ENCODE peak calls at places on chromosomes 6 and 20, in six cellular contexts. One of them, this sample, is unnamed.

GRCh38 chr20:34074101-34074760 is 37.8 kb downstream of the EIF2S2 start:
- ATAC-seq in lower lobe of right lung: no peak
- ATAC-seq in pancreas: no peak
- ATAC-seq in A549: no peak
- ATAC-seq in T-helper 17 cell: no peak
- ATAC-seq in central memory CD8-positive, alpha-beta T cell: no peak
- ATAC-seq in this sample: no peak

GRCh38 chr6:122947355-122947754 is 48.7 kb upstream of the CLVS2 start:
- ATAC-seq in lower lobe of right lung: no peak
- ATAC-seq in pancreas: no peak
- ATAC-seq in A549: no peak
- ATAC-seq in T-helper 17 cell: no peak
- ATAC-seq in central memory CD8-positive, alpha-beta T cell: no peak
- ATAC-seq in this sample: no peak

GRCh38 chr6:113396644-113397201 is 460.4 kb upstream of the MARCKS start:
- ATAC-seq in lower lobe of right lung: no peak
- ATAC-seq in pancreas: no peak
- ATAC-seq in A549: no peak
- ATAC-seq in T-helper 17 cell: no peak
- ATAC-seq in central memory CD8-positive, alpha-beta T cell: no peak
- ATAC-seq in this sample: no peak

GRCh38 chr6:34615574-34616229 is 59.6 kb upstream of the SPDEF start:
- ATAC-seq in lower lobe of right lung: no peak
- ATAC-seq in pancreas: no peak
- ATAC-seq in A549: no peak
- ATAC-seq in T-helper 17 cell: no peak
- ATAC-seq in central memory CD8-positive, alpha-beta T cell: no peak
- ATAC-seq in this sample: no peak

GRCh38 chr20:19922716-19923115 is 94.4 kb upstream of the NAA20 start:
- ATAC-seq in lower lobe of right lung: no peak
- ATAC-seq in pancreas: no peak
- ATAC-seq in A549: no peak
- ATAC-seq in T-helper 17 cell: no peak
- ATAC-seq in central memory CD8-positive, alpha-beta T cell: no peak
- ATAC-seq in this sample: no peak

GRCh38 chr20:13089950-13090469 is 81.2 kb downstream of the SPTLC3 start:
- ATAC-seq in lower lobe of right lung: no peak
- ATAC-seq in pancreas: no peak
- ATAC-seq in A549: no peak
- ATAC-seq in T-helper 17 cell: no peak
- ATAC-seq in central memory CD8-positive, alpha-beta T cell: no peak
- ATAC-seq in this sample: no peak

GRCh38 chr6:35234901-35235300 is 21.1 kb downstream of the SCUBE3 start:
- ATAC-seq in lower lobe of right lung: no peak
- ATAC-seq in pancreas: no peak
- ATAC-seq in A549: no peak
- ATAC-seq in T-helper 17 cell: no peak
- ATAC-seq in central memory CD8-positive, alpha-beta T cell: no peak
- ATAC-seq in this sample: no peak

GRCh38 chr20:23546435-23547144 is 21.7 kb downstream of the CST9L start:
- ATAC-seq in lower lobe of right lung: no peak
- ATAC-seq in pancreas: no peak
- ATAC-seq in A549: no peak
- ATAC-seq in T-helper 17 cell: no peak
- ATAC-seq in central memory CD8-positive, alpha-beta T cell: no peak
- ATAC-seq in this sample: no peak

GRCh38 chr6:16440656-16441212 is 202.3 kb downstream of the GMPR start:
- ATAC-seq in lower lobe of right lung: no peak
- ATAC-seq in pancreas: no peak
- ATAC-seq in A549: no peak
- ATAC-seq in T-helper 17 cell: peak; percentile 71
- ATAC-seq in central memory CD8-positive, alpha-beta T cell: no peak
- ATAC-seq in this sample: no peak

GRCh38 chr6:26089272-26089671 is 2.0 kb downstream of the HFE start:
- ATAC-seq in lower lobe of right lung: no peak
- ATAC-seq in pancreas: no peak
- ATAC-seq in A549: no peak
- ATAC-seq in T-helper 17 cell: no peak
- ATAC-seq in central memory CD8-positive, alpha-beta T cell: no peak
- ATAC-seq in this sample: no peak

GRCh38 chr6:151196571-151196970 is 43.2 kb upstream of the AKAP12 start:
- ATAC-seq in lower lobe of right lung: no peak
- ATAC-seq in pancreas: no peak
- ATAC-seq in A549: no peak
- ATAC-seq in T-helper 17 cell: no peak
- ATAC-seq in central memory CD8-positive, alpha-beta T cell: no peak
- ATAC-seq in this sample: peak; percentile 88

GRCh38 chr6:41680182-41680965 is 42.1 kb downstream of the MDFI start:
- ATAC-seq in lower lobe of right lung: no peak
- ATAC-seq in pancreas: no peak
- ATAC-seq in A549: no peak
- ATAC-seq in T-helper 17 cell: no peak
- ATAC-seq in central memory CD8-positive, alpha-beta T cell: no peak
- ATAC-seq in this sample: no peak

GRCh38 chr6:149904661-149905370 is 6.9 kb upstream of the RAET1E start:
- ATAC-seq in lower lobe of right lung: no peak
- ATAC-seq in pancreas: no peak
- ATAC-seq in A549: no peak
- ATAC-seq in T-helper 17 cell: no peak
- ATAC-seq in central memory CD8-positive, alpha-beta T cell: no peak
- ATAC-seq in this sample: no peak

GRCh38 chr6:142334294-142334693 is 32.5 kb downstream of the ADGRG6 start:
- ATAC-seq in lower lobe of right lung: no peak
- ATAC-seq in pancreas: no peak
- ATAC-seq in A549: no peak
- ATAC-seq in T-helper 17 cell: no peak
- ATAC-seq in central memory CD8-positive, alpha-beta T cell: no peak
- ATAC-seq in this sample: no peak

GRCh38 chr20:40960521-40960956 is 68.1 kb upstream of the TOP1 start:
- ATAC-seq in lower lobe of right lung: no peak
- ATAC-seq in pancreas: no peak
- ATAC-seq in A549: no peak
- ATAC-seq in T-helper 17 cell: no peak
- ATAC-seq in central memory CD8-positive, alpha-beta T cell: no peak
- ATAC-seq in this sample: no peak

GRCh38 chr6:19839237-19839546 is 2.0 kb downstream of the ID4 start:
- ATAC-seq in lower lobe of right lung: no peak
- ATAC-seq in pancreas: no peak
- ATAC-seq in A549: no peak
- ATAC-seq in T-helper 17 cell: no peak
- ATAC-seq in central memory CD8-positive, alpha-beta T cell: no peak
- ATAC-seq in this sample: no peak

GRCh38 chr6:77512554-77512953 is 49.3 kb upstream of the HTR1B start:
- ATAC-seq in lower lobe of right lung: no peak
- ATAC-seq in pancreas: no peak
- ATAC-seq in A549: no peak
- ATAC-seq in T-helper 17 cell: no peak
- ATAC-seq in central memory CD8-positive, alpha-beta T cell: no peak
- ATAC-seq in this sample: no peak

GRCh38 chr6:151916075-151916474 is 108.6 kb downstream of the ESR1 start:
- ATAC-seq in lower lobe of right lung: no peak
- ATAC-seq in pancreas: no peak
- ATAC-seq in A549: no peak
- ATAC-seq in T-helper 17 cell: no peak
- ATAC-seq in central memory CD8-positive, alpha-beta T cell: no peak
- ATAC-seq in this sample: no peak

GRCh38 chr6:128121610-128122009 is 220.8 kb upstream of the THEMIS start:
- ATAC-seq in lower lobe of right lung: no peak
- ATAC-seq in pancreas: no peak
- ATAC-seq in A549: no peak
- ATAC-seq in T-helper 17 cell: no peak
- ATAC-seq in central memory CD8-positive, alpha-beta T cell: no peak
- ATAC-seq in this sample: no peak

GRCh38 chr6:152428126-152428525 is 209.0 kb downstream of the SYNE1 start:
- ATAC-seq in lower lobe of right lung: no peak
- ATAC-seq in pancreas: no peak
- ATAC-seq in A549: no peak
- ATAC-seq in T-helper 17 cell: no peak
- ATAC-seq in central memory CD8-positive, alpha-beta T cell: no peak
- ATAC-seq in this sample: peak; percentile 86

GRCh38 chr6:44779130-44779826 is 391.8 kb downstream of the CDC5L start:
- ATAC-seq in lower lobe of right lung: peak; percentile 55
- ATAC-seq in pancreas: no peak
- ATAC-seq in A549: no peak
- ATAC-seq in T-helper 17 cell: no peak
- ATAC-seq in central memory CD8-positive, alpha-beta T cell: no peak
- ATAC-seq in this sample: no peak

GRCh38 chr6:106555767-106556166 is 73.5 kb downstream of the RTN4IP1 start:
- ATAC-seq in lower lobe of right lung: no peak
- ATAC-seq in pancreas: no peak
- ATAC-seq in A549: no peak
- ATAC-seq in T-helper 17 cell: peak; percentile 14
- ATAC-seq in central memory CD8-positive, alpha-beta T cell: no peak
- ATAC-seq in this sample: no peak